ENCODE peak calls at places on chromosomes 6 and 20, in four cellular contexts. H, B, Q and Y are unnamed samples.

GRCh38 chr6:29926795-29927427 is 15.4 kb upstream of the HLA-A start:
- DNase-seq in H (peak), B (peak), Q (peak), Y (peak)

GRCh38 chr6:31094389-31094881 is 17.9 kb downstream of the C6orf15 start:
- DNase-seq in H (no peak), B (no peak), Q (no peak), Y (no peak)

GRCh38 chr6:79570129-79570801 is 33.0 kb upstream of the LCA5 start:
- DNase-seq in H (peak), B (no peak), Q (peak), Y (no peak)

GRCh38 chr6:122264557-122264956 is 134.9 kb upstream of the HSF2 start:
- DNase-seq in H (peak), B (no peak), Q (no peak), Y (no peak)

GRCh38 chr6:125714431-125715090 is 34.9 kb upstream of the HEY2 start:
- DNase-seq in H (no peak), B (no peak), Q (no peak), Y (no peak)

GRCh38 chr20:57223648-57224489 is 42.6 kb downstream of the BMP7 start:
- DNase-seq in H (no peak), B (no peak), Q (no peak), Y (no peak)

GRCh38 chr20:7463290-7463689 is 477.0 kb downstream of the HAO1 start:
- DNase-seq in H (no peak), B (no peak), Q (no peak), Y (no peak)

GRCh38 chr6:119426619-119427018 is 77.1 kb upstream of the MAN1A1 start:
- DNase-seq in H (no peak), B (no peak), Q (no peak), Y (no peak)

GRCh38 chr6:169921853-169922779 is 170.7 kb downstream of the ERMARD start:
- DNase-seq in H (peak), B (peak), Q (no peak), Y (no peak)

GRCh38 chr6:164072240-164072666 is 657.7 kb downstream of the QKI start:
- DNase-seq in H (no peak), B (no peak), Q (no peak), Y (no peak)

GRCh38 chr6:126069457-126069856 is 83.1 kb downstream of the TRMT11 start:
- DNase-seq in H (no peak), B (no peak), Q (no peak), Y (no peak)

GRCh38 chr6:129671442-129672344 is 38.3 kb downstream of the ARHGAP18 start:
- DNase-seq in H (peak), B (no peak), Q (no peak), Y (no peak)

GRCh38 chr6:56148488-56149190 is 98.7 kb downstream of the COL21A1 start:
- DNase-seq in H (no peak), B (no peak), Q (no peak), Y (no peak)

GRCh38 chr6:96659084-96659845 is 96.3 kb downstream of the FHL5 start:
- DNase-seq in H (no peak), B (no peak), Q (no peak), Y (no peak)

GRCh38 chr6:90468080-90468479 is 118.8 kb downstream of the MAP3K7 start:
- DNase-seq in H (no peak), B (no peak), Q (no peak), Y (no peak)

GRCh38 chr6:169167581-169168301 is 85.9 kb downstream of the THBS2 start:
- DNase-seq in H (peak), B (no peak), Q (peak), Y (no peak)

GRCh38 chr6:43256670-43257664 is 13.7 kb downstream of the TTBK1 start:
- DNase-seq in H (peak), B (no peak), Q (no peak), Y (no peak)

GRCh38 chr6:30002871-30003270 is 58.2 kb upstream of the POLR1H start:
- DNase-seq in H (no peak), B (no peak), Q (no peak), Y (no peak)

DNA sequence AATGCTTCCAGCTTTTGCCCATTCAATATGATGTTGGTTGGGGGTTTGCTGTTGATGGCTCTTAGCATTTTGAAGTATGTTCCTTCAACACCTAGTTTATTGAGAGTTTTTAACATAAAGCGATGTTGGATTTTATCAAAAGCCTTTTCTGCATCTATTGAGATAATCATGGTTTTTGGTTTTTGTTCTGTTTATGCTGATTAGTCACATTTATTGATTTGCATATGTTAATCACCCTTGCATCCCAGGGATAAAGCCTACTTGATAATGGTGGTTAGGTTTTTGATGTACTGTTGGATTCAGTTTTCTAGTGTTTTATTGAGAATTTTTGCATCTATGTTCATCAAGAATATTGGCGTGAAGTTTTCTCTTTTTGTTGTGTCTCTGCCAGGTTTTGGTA is 40.4 kb upstream of the COL9A1 start:
- DNase-seq in H (no peak), B (no peak), Q (no peak), Y (no peak)
- H3K4me3 ChIP-seq in H (no peak), B (no peak), Q (no peak), Y (no peak)

DNA sequence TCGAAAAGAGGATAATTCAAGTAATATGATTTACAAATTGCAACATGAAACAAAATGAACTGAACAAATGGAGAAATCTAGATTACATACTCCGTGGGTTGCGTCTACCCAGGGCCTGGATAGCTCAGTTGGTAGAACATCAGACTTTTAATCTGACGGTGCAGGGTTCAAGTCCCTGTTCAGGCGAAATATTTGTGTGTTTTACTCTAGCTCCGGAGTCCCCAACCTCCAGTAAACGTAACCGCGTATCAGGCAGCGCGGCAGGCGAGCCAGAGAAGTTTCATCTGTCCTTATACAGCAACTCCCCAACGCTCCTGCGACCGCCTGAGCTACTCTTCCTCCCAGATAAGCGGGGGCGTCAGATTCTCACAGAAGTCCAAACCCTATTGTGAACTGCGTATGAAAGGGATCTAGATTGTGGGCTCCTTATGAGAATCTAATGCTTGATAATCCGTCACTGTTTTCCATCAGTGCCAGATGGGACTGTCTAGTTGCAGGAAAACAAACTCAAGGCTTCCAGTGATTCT is 176.1 kb downstream of the TRIM27 start:
- DNase-seq in H (no peak), B (no peak), Q (no peak), Y (no peak)
- H3K4me3 ChIP-seq in H (peak), B (no peak), Q (peak), Y (no peak)

GRCh38 chr6:44530209-44530909 is 142.9 kb downstream of the CDC5L start:
- DNase-seq in H (no peak), B (no peak), Q (no peak), Y (no peak)
- H3K4me3 ChIP-seq in H (no peak), B (no peak), Q (no peak), Y (no peak)

GRCh38 chr6:149965191-149966020 is 1.7 kb downstream of the ULBP1 start:
- DNase-seq in H (peak), B (peak), Q (no peak), Y (no peak)
- H3K4me3 ChIP-seq in H (peak), B (peak), Q (peak), Y (no peak)

GRCh38 chr6:81727876-81728517 is 24.5 kb downstream of the TENT5A start:
- DNase-seq in H (no peak), B (no peak), Q (no peak), Y (no peak)
- H3K4me3 ChIP-seq in H (no peak), B (no peak), Q (no peak), Y (no peak)

GRCh38 chr6:154480144-154480639 is 30.3 kb downstream of the CNKSR3 start:
- DNase-seq in H (peak), B (no peak), Q (no peak), Y (no peak)

GRCh38 chr6:154478021-154478651 is 32.3 kb downstream of the CNKSR3 start:
- DNase-seq in H (no peak), B (no peak), Q (no peak), Y (peak)

GRCh38 chr6:154481541-154482013 is 28.9 kb downstream of the CNKSR3 start:
- DNase-seq in H (no peak), B (no peak), Q (no peak), Y (no peak)

GRCh38 chr6:154478691-154479090 is 31.8 kb downstream of the CNKSR3 start:
- DNase-seq in H (no peak), B (no peak), Q (no peak), Y (no peak)

DNA sequence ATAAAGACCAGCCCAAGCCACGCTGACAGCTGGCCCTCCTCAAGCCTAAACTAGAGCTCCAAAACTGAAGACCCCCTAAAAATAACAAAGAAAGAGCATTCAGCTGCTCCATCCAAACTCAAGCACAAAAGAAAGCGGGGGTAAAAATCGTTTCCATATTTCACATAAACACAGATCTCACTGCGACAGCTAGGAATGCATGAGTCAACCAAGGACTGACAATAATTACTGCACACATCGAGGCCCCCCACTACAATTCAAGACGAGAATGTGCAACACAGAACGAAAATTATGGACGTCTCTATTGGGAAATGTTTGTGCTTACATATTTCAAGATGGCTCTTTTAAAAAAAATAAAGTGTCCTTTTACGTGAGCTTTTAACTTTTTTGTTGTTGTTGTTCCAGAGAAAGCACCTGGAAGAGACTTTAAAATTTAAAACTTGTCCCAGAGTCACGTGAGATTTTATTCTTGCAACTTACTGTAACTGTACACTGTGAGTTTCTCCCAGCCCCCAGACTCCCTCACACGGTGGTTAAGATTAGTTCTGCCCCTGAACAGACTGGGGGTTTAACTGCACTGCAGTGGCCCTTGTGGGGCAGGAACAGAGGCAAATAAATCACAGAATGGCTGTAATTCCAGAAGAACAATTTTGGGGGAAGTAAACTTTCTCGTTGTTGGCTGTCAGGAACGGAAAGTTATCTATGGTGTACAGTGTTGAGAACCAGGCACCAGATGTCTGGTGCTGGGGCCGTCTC is 30.9 kb downstream of the CNKSR3 start:
- DNase-seq in H (no peak), B (no peak), Q (no peak), Y (no peak)
- H3K4me3 ChIP-seq in H (no peak), B (no peak), Q (peak), Y (no peak)